ENCODE peak calls at places on chromosomes 1 and 21, in five cellular contexts. Q is MM.1S, P is A549, I is neural progenitor cell, N is uterus. G is an unnamed sample.

GRCh38 chr1:170265234-170265633 is 119.5 kb downstream of the NTMT2 start:
- DNase-seq in Q (no peak), I (no peak), N (no peak), P (no peak), G (no peak)

GRCh38 chr21:45152265-45152746 is 77.9 kb downstream of the ADARB1 start:
- DNase-seq in N (no peak), I (peak; percentile 77), Q (no peak), P (no peak), G (no peak)

GRCh38 chr1:63593303-63593886 is at the start of gene PGM1:
- DNase-seq in I (peak; percentile 85), N (peak; percentile 62), P (peak; percentile 76), Q (peak; percentile 77), G (peak; percentile 84)

GRCh38 chr1:113804421-113805255 is 7.6 kb downstream of the RSBN1 start:
- DNase-seq in P (peak; percentile 64), N (no peak), I (no peak), Q (no peak), G (no peak)

GRCh38 chr1:13730751-13731482 is 30.9 kb downstream of the PRDM2 start:
- DNase-seq in Q (peak; percentile 92), I (no peak), N (no peak), P (no peak), G (no peak)

GRCh38 chr1:181089017-181089776 is 697 bp downstream of the IER5 start:
- DNase-seq in I (peak; percentile 67), N (no peak), Q (peak; percentile 53), P (no peak), G (no peak)

GRCh38 chr21:45989355-45990048 is 7.9 kb downstream of the COL6A1 start:
- DNase-seq in P (no peak), N (peak; percentile 17), Q (no peak), I (no peak), G (peak; percentile 14)

GRCh38 chr1:201348211-201348566 is 29.3 kb downstream of the TNNT2 start:
- DNase-seq in P (peak; percentile 64), Q (peak; percentile 54), N (no peak), I (peak; percentile 83), G (no peak)

GRCh38 chr21:34690793-34691175 is 22.0 kb downstream of the CLIC6 start:
- DNase-seq in P (no peak), Q (no peak), N (no peak), I (no peak), G (no peak)

DNA sequence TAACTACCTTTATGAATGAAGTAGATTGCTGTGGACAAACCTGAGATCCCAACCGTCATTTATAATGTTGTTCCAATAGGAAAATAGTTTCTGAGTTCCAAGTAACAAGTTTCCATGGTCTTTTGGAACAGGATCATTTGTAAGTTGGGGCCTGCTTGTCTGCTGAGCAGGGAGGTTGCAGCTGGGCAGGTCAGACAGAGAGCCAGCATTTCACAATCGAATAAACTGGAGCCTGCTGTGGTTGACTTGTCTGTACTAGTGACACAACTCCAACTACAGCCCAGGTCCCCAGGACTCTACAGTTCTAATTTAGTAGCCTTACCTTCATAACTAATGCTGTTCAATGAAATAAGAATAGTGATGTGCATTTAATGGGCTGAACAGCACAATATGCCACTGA is 18.6 kb upstream of the RALGPS2 start:
- DNase-seq in P (no peak), Q (no peak), N (peak; percentile 34), I (no peak), G (no peak)
- H3K4me3 ChIP-seq in P (no peak overlapping the region), Q (no peak overlapping the region), N (no peak overlapping the region), I (no peak overlapping the region), G (no peak overlapping the region)

DNA sequence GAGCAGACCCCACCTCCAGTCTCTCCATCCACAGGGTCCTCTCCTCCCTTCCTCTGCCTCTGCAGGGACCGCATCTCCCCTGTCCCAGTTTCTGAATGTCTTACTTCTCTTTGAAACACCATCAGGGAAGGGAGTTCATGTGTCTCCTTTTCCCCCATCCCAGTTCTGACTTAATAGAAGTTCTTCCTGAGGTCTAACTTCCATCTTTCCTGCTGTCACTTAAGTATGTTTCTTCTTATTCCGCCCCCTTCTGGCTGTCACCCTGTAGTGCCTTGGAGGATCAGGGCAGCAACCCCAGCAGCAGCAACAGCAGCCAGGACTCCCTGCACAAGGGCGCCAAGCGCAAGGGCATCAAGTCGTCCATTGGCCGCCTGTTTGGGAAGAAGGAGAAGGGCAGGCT is 29.3 kb downstream of the MYOG start:
- DNase-seq in N (no peak), I (no peak), P (no peak), Q (no peak), G (no peak)
- H3K27ac ChIP-seq in N (no peak overlapping the region), I (no peak overlapping the region), P (no peak overlapping the region), Q (no peak overlapping the region), G (no peak overlapping the region)

GRCh38 chr1:79550402-79550801 is 543.9 kb upstream of the ADGRL4 start:
- DNase-seq in Q (no peak), P (no peak), I (no peak), N (no peak), G (no peak)
- TF ChIP-seq CTCF in Q (no peak), P (no peak), I (no peak), N (no peak), G (no peak)

GRCh38 chr21:41503331-41503730 is 4.6 kb downstream of the TMPRSS2 start:
- DNase-seq in P (no peak), N (no peak), I (no peak), Q (no peak), G (no peak)
- H3K4me3 ChIP-seq in P (no peak overlapping the region), N (no peak overlapping the region), I (no peak overlapping the region), Q (no peak overlapping the region), G (no peak overlapping the region)

GRCh38 chr1:89587728-89588127 is 45.2 kb upstream of the LRRC8C start:
- DNase-seq in P (no peak), N (no peak), Q (no peak), I (no peak), G (no peak)
- H3K27ac ChIP-seq in P (no peak overlapping the region), N (no peak overlapping the region), Q (no peak overlapping the region), I (no peak overlapping the region), G (peak overlapping the region; percentile 68)

GRCh38 chr21:20971296-20971921 is 26.8 kb upstream of the NCAM2 start:
- DNase-seq in P (peak; percentile 42), Q (peak; percentile 70), I (peak; percentile 49), N (no peak), G (peak; percentile 50)
- TF ChIP-seq CTCF in P (no peak), Q (peak; percentile 51), I (peak; percentile 70), N (peak; percentile 11), G (peak; percentile 76)

DNA sequence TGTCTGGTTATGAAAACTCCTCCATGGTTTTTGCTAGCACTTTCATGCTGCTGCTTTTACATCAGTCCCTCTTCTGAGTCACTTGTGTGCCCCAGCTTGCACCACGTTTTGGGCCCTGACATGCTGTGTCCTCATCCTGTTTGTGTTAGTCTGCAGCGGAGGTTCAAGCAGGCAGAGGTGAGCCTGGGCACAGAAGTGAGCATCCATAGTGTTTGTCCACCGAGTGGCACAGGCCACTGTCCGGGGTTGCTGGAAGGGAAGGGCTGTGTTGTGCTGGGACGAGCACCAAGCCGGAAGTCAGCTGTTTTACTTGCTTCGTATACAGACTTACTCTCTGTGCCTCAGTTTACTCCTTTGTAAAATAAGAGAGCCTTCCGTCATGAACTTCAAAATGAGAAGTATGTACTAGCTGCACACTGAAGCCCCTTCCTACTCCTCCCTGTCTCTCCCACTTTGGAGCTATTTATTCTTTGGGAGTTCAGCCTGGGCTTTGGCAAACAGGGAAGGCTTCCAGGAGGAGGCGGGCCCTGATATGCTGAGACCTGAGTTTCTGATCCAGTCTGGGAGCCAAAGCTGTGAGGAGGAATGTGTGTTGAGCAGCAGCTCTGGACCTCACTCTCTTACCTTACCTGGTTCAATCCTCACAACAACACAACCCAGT is 10.7 kb upstream of the LAPTM5 start:
- DNase-seq in Q (no peak), N (no peak), I (no peak), P (no peak), G (no peak)
- H3K4me3 ChIP-seq in Q (no peak overlapping the region), N (no peak overlapping the region), I (no peak overlapping the region), P (no peak overlapping the region), G (no peak overlapping the region)

DNA sequence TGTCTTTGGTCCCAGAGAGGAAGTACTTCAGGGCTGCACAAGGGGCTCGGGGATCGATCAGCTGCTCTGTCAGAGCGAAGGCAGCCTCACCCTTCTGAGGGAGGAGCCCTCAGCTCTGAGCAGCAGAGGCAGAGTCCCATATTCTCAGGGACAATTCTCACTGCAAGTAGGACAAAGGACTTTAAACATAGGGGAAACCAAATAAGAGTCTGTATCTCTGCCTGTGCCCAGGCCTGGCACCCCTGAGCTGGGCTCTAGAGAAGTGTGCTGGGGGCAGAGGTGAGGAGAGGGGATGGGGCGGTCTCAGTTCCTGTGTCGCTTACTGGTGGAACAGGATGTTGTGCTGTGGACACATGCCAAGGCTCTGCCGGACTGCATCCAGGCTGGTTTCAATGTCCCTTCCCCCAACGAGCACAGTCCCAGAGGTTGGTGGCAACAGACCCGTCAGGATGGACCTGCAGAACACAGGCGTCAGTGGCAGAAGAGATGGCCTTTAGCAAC is 76.6 kb downstream of the ABCA4 start:
- DNase-seq in N (peak; percentile 72), P (no peak), Q (no peak), I (no peak), G (no peak)
- H3K27ac ChIP-seq in N (peak overlapping the region; percentile 76), P (peak overlapping the region; percentile 83), Q (no peak overlapping the region), I (no peak overlapping the region), G (no peak overlapping the region)

GRCh38 chr1:209648931-209649776 is 3.1 kb downstream of the LAMB3 start:
- DNase-seq in P (peak; percentile 87), Q (no peak), N (no peak), I (no peak), G (no peak)
- TF ChIP-seq CTCF in P (no peak), Q (no peak), N (no peak), I (no peak), G (no peak)

DNA sequence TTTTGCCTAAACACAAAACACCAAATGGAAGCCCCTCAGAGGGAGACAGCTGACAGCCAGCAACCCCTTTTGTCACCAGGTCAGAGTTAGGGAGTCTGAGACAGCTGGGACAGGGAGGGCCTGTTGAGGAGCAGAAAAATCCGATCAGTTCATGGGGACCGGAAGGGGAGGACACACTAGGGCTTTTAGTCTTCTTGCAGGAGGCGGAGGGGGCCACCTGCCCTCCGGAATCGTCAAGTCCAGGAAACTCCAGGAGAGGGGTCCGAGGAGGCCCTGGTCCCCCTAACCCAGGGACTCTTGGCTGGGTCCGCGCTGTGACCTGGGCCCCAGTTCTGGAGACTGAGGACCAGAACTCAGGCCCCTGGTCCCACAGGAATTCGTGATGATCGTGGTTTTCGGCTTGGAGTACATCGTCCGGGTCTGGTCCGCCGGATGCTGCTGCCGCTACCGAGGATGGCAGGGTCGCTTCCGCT is 34.2 kb downstream of the KCNQ4 start:
- DNase-seq in I (no peak), N (no peak), Q (no peak), P (no peak), G (no peak)
- H3K4me3 ChIP-seq in I (peak overlapping the region; percentile 51), N (no peak overlapping the region), Q (peak overlapping the region; percentile 57), P (no peak overlapping the region), G (no peak overlapping the region)

G was measured in dorsolateral prefrontal cortex.